ENCODE peak calls at places on chromosomes 12 and 14, in six cellular contexts. T is astrocyte of the cerebellum, N is HTR-8/SVneo, S is ELF-1, Y is uterus, Z is T-helper 2 cell. F is an unnamed sample.

GRCh38 chr14:103626150-103626850 is 2.7 kb upstream of the KLC1 start:
- DNase-seq in T (no peak), N (no peak), S (peak), Y (no peak), Z (no peak), F (no peak)

GRCh38 chr12:6644903-6645302 is 2.3 kb downstream of the ACRBP start:
- DNase-seq in T (no peak), N (no peak), S (peak), Y (peak), Z (no peak), F (peak)

GRCh38 chr12:52691076-52691764 is 11.0 kb upstream of the KRT1 start:
- DNase-seq in T (no peak), N (no peak), S (no peak), Y (no peak), Z (peak), F (peak)

GRCh38 chr12:26750531-26751171 is 82.3 kb downstream of the ITPR2 start:
- DNase-seq in T (no peak), N (no peak), S (no peak), Y (no peak), Z (no peak), F (no peak)

GRCh38 chr12:52396656-52397055 is 9.5 kb downstream of the KRT82 start:
- DNase-seq in T (no peak), N (no peak), S (no peak), Y (no peak), Z (no peak), F (no peak)

GRCh38 chr14:99420711-99421110 is 59.9 kb downstream of the SETD3 start:
- DNase-seq in T (no peak), N (no peak), S (peak), Y (no peak), Z (no peak), F (peak)

GRCh38 chr12:57123813-57124212 is 4.5 kb upstream of the LRP1 start:
- DNase-seq in T (no peak), N (no peak), S (no peak), Y (no peak), Z (no peak), F (no peak)

GRCh38 chr12:80713419-80713818 is 3.3 kb upstream of the MYF5 start:
- DNase-seq in T (no peak), N (no peak), S (no peak), Y (no peak), Z (no peak), F (no peak)

GRCh38 chr12:120076651-120077050 is 39.9 kb downstream of the RAB35 start:
- DNase-seq in T (no peak), N (no peak), S (no peak), Y (no peak), Z (no peak), F (no peak)

GRCh38 chr12:29396774-29397173 is 15.8 kb upstream of the ERGIC2 start:
- DNase-seq in T (no peak), N (no peak), S (no peak), Y (no peak), Z (no peak), F (no peak)

GRCh38 chr14:58275527-58276190 is 22.7 kb upstream of the ARID4A start:
- DNase-seq in T (no peak), N (no peak), S (no peak), Y (no peak), Z (no peak), F (no peak)

F was measured in iPS-NIHi11.